ENCODE peak calls at places on chromosomes 3 and 15, in four cellular contexts. Q is sigmoid colon, W is stomach, X is breast epithelium. P is an unnamed sample.

GRCh38 chr3:120162400-120162799 is 68.2 kb upstream of the GSK3B start:
- DNase-seq in W (no peak), X (no peak), Q (no peak), P (no peak)

GRCh38 chr3:46104706-46105105 is 77.4 kb upstream of the XCR1 start:
- DNase-seq in Q (no peak), X (no peak), W (no peak), P (no peak)

GRCh38 chr3:182716114-182716688 is 77.1 kb upstream of the ATP11B start:
- DNase-seq in W (no peak), X (no peak), Q (no peak), P (no peak)

GRCh38 chr3:42562047-42562907 is 19.5 kb downstream of the SEC22C start:
- DNase-seq in X (no peak), W (no peak), Q (no peak), P (no peak)

GRCh38 chr15:31511707-31512310 is 185.2 kb downstream of the KLF13 start:
- DNase-seq in X (peak), Q (no peak), W (no peak), P (no peak)

GRCh38 chr15:51460796-51461195 is 119.3 kb downstream of the GLDN start:
- DNase-seq in Q (no peak), X (no peak), W (no peak), P (no peak)

GRCh38 chr15:66085128-66085527 is 168.4 kb downstream of the MEGF11 start:
- DNase-seq in X (no peak), W (no peak), Q (peak), P (no peak)

GRCh38 chr15:89385596-89386242 is 51.1 kb upstream of the POLG start:
- DNase-seq in W (no peak), X (no peak), Q (no peak), P (no peak)

GRCh38 chr3:113200946-113201345 is 10.4 kb upstream of the BOC start:
- DNase-seq in Q (no peak), W (no peak), X (no peak), P (no peak)

GRCh38 chr3:191340976-191341375 is 10.7 kb upstream of the UTS2B start:
- DNase-seq in W (no peak), Q (no peak), X (no peak), P (no peak)

GRCh38 chr3:65344444-65344843 is 656.6 kb upstream of the ADAMTS9 start:
- DNase-seq in Q (no peak), X (no peak), W (no peak), P (no peak)

GRCh38 chr15:57025264-57025939 is 107.0 kb downstream of the TCF12 start:
- DNase-seq in X (no peak), Q (no peak), W (no peak), P (no peak)

GRCh38 chr15:80615783-80616391 is 79.2 kb upstream of the ABHD17C start:
- DNase-seq in W (peak), Q (peak), X (peak), P (peak)

GRCh38 chr3:100873624-100874023 is 119.6 kb downstream of the ABI3BP start:
- DNase-seq in Q (no peak), W (no peak), X (no peak), P (no peak)

GRCh38 chr15:66940368-66940767 is 125.0 kb upstream of the SMAD3 start:
- DNase-seq in X (no peak), W (no peak), Q (peak), P (no peak)

GRCh38 chr3:143090966-143091365 is 28.6 kb upstream of the CHST2 start:
- DNase-seq in W (no peak), X (no peak), Q (no peak), P (no peak)

GRCh38 chr3:23712656-23713559 is 92.8 kb upstream of the UBE2E1 start:
- DNase-seq in W (no peak), X (no peak), Q (peak), P (no peak)

GRCh38 chr3:18778094-18778493 is 353.0 kb upstream of the SATB1 start:
- DNase-seq in Q (no peak), X (no peak), W (no peak), P (no peak)

GRCh38 chr3:113104746-113105479 is 106.4 kb upstream of the BOC start:
- DNase-seq in X (no peak), Q (peak), W (no peak), P (no peak)

GRCh38 chr15:44670087-44670945 is 6.9 kb upstream of the SPG11 start:
- DNase-seq in Q (no peak), W (no peak), X (no peak), P (no peak)

GRCh38 chr3:1131156-1131555 is 38.3 kb downstream of the CNTN6 start:
- DNase-seq in W (no peak), Q (no peak), X (no peak), P (no peak)

GRCh38 chr3:177811835-177812234 is 614.6 kb upstream of the TBL1XR1 start:
- DNase-seq in X (no peak), W (no peak), Q (no peak), P (no peak)

GRCh38 chr3:112043621-112044201 is 9.2 kb downstream of the TMPRSS7 start:
- DNase-seq in X (peak), Q (no peak), W (peak), P (no peak)

GRCh38 chr3:4394048-4394447 is 73.0 kb downstream of the SUMF1 start:
- DNase-seq in X (no peak), Q (no peak), W (no peak), P (no peak)

GRCh38 chr15:101201411-101202174 is 50.3 kb downstream of the CHSY1 start:
- DNase-seq in W (peak), Q (peak), X (peak), P (peak)

GRCh38 chr3:105436687-105437086 is 70.0 kb downstream of the ALCAM start:
- DNase-seq in Q (no peak), X (no peak), W (no peak), P (no peak)
- TF ChIP-seq POLR2AphosphoS5 in Q (no peak), X (no peak), W (no peak), P (no peak)

GRCh38 chr3:171490901-171491300 is 30.7 kb upstream of the TNIK start:
- DNase-seq in W (no peak), Q (no peak), X (no peak), P (no peak)
- H3K4me3 ChIP-seq in W (no peak), Q (no peak), X (no peak), P (no peak)

GRCh38 chr3:52057806-52058099 is 1.4 kb upstream of the DUSP7 start:
- DNase-seq in X (no peak), Q (no peak), W (no peak), P (no peak)

GRCh38 chr3:52055537-52056351 is 627 bp downstream of the DUSP7 start:
- DNase-seq in X (no peak), W (peak), Q (peak), P (no peak)

GRCh38 chr3:52058111-52058510 is 1.7 kb upstream of the DUSP7 start:
- DNase-seq in Q (no peak), W (no peak), X (no peak), P (no peak)

GRCh38 chr3:52056521-52056967 is at the start of gene DUSP7:
- DNase-seq in X (no peak), Q (peak), W (peak), P (no peak)

DNA sequence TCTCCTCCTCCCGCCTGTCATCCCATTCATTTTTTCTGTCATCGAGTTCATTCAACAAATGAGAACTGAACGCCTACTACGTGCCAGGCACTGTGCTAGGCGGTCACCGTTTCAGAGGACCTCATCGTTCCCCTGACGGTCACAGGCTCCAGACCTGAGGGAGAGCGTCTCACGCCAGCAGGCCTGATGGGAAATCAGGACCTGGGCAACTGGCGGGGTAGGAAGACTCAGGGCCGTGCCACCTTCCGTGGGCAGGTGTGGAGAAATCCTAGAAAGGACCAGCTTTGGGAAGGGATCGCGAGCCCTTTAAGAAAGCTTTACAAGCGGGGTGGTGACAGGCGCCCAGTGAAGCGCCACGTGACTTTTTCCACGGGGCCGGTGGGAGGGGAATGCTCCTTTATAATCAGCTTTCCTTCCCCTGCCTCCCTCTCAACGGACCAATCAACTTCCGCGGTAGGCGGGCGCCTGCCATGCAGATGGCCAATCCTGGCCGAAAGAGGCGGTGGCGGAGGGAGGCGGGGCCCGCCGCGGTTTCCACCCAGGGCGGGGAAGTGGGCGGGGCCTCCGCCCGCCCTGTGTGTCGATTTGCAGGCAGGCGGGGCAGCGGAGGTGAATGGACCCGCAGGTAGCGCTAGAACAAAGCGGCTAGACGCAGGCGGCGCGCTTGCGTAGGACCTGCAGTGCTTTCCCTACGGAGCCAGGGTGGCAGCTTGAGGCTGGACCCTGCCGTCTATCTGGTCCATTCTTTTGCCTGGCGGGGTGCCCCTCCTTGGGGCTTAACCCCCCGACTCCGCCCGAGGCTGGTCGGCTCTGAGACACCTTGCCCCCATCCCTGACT is 816 bp upstream of the DUSP7 start:
- DNase-seq in W (peak), Q (peak), X (peak), P (peak)
- TF ChIP-seq CTCF in W (no peak), Q (no peak), X (no peak), P (no peak)

DNA sequence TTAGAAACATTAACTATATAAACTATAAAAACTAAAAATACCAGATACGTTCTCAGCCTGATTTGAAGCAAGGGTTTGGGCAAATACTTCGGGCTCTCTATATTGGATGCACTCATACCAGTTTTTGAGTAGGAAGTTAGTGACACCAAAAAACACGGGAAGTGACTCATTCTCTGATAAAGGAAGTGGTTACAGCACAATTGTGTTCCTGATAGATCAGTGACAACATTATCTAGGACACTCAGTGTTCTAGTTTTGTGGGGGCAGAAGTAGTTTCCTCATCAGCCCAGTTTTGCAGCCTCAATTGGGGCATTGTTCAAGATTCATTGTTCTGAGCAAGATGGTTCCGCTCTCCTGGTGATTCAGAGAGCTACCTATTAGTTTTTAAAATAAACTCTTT is 469.6 kb upstream of the DPPA4 start:
- DNase-seq in W (no peak), Q (no peak), X (no peak), P (no peak)
- TF ChIP-seq POLR2AphosphoS5 in W (no peak), Q (no peak), X (no peak), P (no peak)

DNA sequence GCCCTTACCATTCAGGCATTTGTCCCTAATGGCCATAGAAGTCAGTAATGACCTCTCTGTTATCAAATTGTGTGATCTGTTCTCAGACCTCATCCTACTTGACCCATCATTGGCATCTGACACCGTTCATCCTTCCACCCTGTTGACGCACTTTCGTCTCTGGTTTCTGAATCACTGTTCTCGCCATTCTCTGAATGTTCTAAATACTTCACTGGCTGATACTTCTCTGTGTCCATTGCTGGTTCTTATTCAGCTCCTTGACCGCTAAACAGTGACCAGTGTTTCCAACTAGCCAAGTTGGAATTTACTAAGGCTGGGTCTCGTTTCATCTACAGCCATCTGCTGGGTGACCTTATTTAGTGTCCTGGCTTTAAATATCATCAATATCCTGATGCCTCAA is 2.2 kb downstream of the ACAD9 start:
- DNase-seq in Q (no peak), W (no peak), X (no peak), P (no peak)
- H3K4me3 ChIP-seq in Q (no peak), W (no peak), X (no peak), P (no peak)

GRCh38 chr15:62648954-62649353 is 393.6 kb upstream of the TPM1 start:
- DNase-seq in X (no peak), Q (no peak), W (no peak), P (no peak)
- TF ChIP-seq CTCF in X (no peak), Q (peak), W (no peak), P (no peak)

GRCh38 chr3:125357032-125357658 is 18.0 kb downstream of the ZNF148 start:
- DNase-seq in W (peak), X (no peak), Q (peak), P (no peak)
- TF ChIP-seq POLR2AphosphoS5 in W (no peak), X (no peak), Q (peak), P (no peak)

GRCh38 chr3:180036678-180037455 is at the start of gene PEX5L:
- DNase-seq in W (peak), Q (no peak), X (no peak), P (no peak)
- H3K4me3 ChIP-seq in W (peak), Q (peak), X (peak), P (no peak)

GRCh38 chr3:126528800-126529541 is 5.0 kb downstream of the CHST13 start:
- DNase-seq in Q (peak), W (no peak), X (no peak), P (no peak)
- TF ChIP-seq CTCF in Q (no peak), W (no peak), X (no peak), P (no peak)

DNA sequence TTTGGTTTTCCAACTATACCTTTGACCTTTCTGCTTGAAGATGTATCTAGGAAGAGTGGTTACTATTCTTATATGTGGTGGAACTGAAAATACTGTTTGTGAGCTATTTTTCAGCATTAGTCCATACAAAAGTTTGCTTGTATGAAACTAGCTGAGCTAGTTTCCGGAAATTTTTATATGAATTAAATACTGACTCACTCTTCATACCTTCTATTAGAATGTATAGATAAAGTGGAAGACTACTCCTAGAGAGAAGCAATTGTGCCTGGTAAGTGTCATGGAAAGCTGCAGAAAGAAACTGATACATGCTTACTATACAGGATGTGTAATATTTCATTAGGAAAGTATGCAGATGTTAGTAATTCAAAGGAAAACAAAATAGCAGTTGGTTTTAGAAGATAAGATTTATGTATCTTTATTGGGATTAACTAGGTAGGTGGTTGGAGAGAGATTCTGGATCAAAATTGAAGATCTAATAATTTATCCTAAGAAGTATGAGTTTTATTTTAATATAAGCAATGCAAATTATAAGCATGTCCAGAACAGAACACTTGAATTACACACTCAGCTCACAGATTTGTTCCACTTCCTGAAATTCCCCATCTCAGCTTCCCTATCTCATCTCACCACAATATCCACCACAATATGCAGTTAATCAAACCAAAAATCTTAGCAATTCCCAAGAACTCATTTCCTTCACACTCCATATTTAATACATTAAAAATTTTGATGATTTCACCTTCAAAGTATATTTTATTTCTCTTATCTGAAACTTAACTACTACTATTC is 82.8 kb downstream of the BCHE start:
- DNase-seq in W (no peak), Q (no peak), X (no peak), P (no peak)
- TF ChIP-seq POLR2AphosphoS5 in W (no peak), Q (no peak), X (no peak), P (no peak)

P was measured in vagina.